ENCODE peak calls at places on chromosome 10, in eight cellular contexts. T, P, H, G, V, D, X and K are unnamed samples.

GRCh38 chr10:71950683-71951082 is 13.5 kb upstream of the CHST3 start:
- DNase-seq in T (no peak), P (no peak), H (no peak), G (no peak), V (no peak), D (no peak), X (no peak), K (no peak)

GRCh38 chr10:72291019-72291532 is 17.4 kb downstream of the DDIT4 start:
- DNase-seq in T (no peak), P (no peak), H (no peak), G (no peak), V (no peak), D (no peak), X (no peak), K (no peak)

GRCh38 chr10:13743101-13743693 is 156.4 kb downstream of the PRPF18 start:
- DNase-seq in T (no peak), P (no peak), H (no peak), G (peak; percentile 25), V (no peak), D (no peak), X (peak; percentile 31), K (no peak)

GRCh38 chr10:74024600-74024999 is 26.7 kb downstream of the VCL start:
- DNase-seq in T (no peak), P (no peak), H (no peak), G (no peak), V (no peak), D (no peak), X (no peak), K (no peak)

GRCh38 chr10:63760034-63760707 is 239.0 kb downstream of the REEP3 start:
- DNase-seq in T (no peak), P (no peak), H (no peak), G (no peak), V (no peak), D (no peak), X (peak; percentile 22), K (no peak)

GRCh38 chr10:98101366-98101765 is 33.1 kb upstream of the R3HCC1L start:
- DNase-seq in T (no peak), P (no peak), H (no peak), G (no peak), V (no peak), D (no peak), X (no peak), K (no peak)

GRCh38 chr10:126049741-126050140 is 153.4 kb downstream of the FANK1 start:
- DNase-seq in T (peak; percentile 58), P (no peak), H (peak; percentile 85), G (peak; percentile 68), V (no peak), D (peak; percentile 22), X (peak; percentile 62), K (no peak)

GRCh38 chr10:26733750-26734568 is 36.5 kb downstream of the PDSS1 start:
- DNase-seq in T (no peak), P (no peak), H (no peak), G (no peak), V (no peak), D (no peak), X (no peak), K (no peak)

GRCh38 chr10:127880557-127880956 is 12.2 kb downstream of the CLRN3 start:
- DNase-seq in T (no peak), P (no peak), H (no peak), G (no peak), V (no peak), D (no peak), X (no peak), K (no peak)

GRCh38 chr10:63866075-63866746 is 345.0 kb downstream of the REEP3 start:
- DNase-seq in T (peak; percentile 75), P (peak; percentile 4), H (peak; percentile 22), G (peak; percentile 65), V (no peak), D (peak; percentile 69), X (peak; percentile 53), K (peak; percentile 79)

GRCh38 chr10:70820976-70821750 is 5.4 kb downstream of the SGPL1 start:
- DNase-seq in T (no peak), P (no peak), H (no peak), G (no peak), V (no peak), D (no peak), X (peak; percentile 17), K (no peak)

GRCh38 chr10:124509836-124510535 is 48.4 kb downstream of the LHPP start:
- DNase-seq in T (no peak), P (no peak), H (no peak), G (no peak), V (no peak), D (no peak), X (no peak), K (no peak)

GRCh38 chr10:86327954-86328705 is 38.5 kb downstream of the GRID1 start:
- DNase-seq in T (no peak), P (no peak), H (no peak), G (no peak), V (no peak), D (no peak), X (no peak), K (no peak)

GRCh38 chr10:78045856-78046255 is 12.2 kb downstream of the RPS24 start:
- DNase-seq in T (no peak), P (no peak), H (no peak), G (no peak), V (no peak), D (no peak), X (no peak), K (no peak)

GRCh38 chr10:84783386-84783785 is 455.0 kb downstream of the CCSER2 start:
- DNase-seq in T (peak; percentile 42), P (peak; percentile 12), H (peak; percentile 2), G (peak; percentile 49), V (no peak), D (peak; percentile 42), X (peak; percentile 11), K (no peak)

GRCh38 chr10:11824825-11825224 is 1.7 kb downstream of the PROSER2 start:
- DNase-seq in T (no peak), P (no peak), H (no peak), G (no peak), V (no peak), D (peak; percentile 50), X (no peak), K (no peak)

GRCh38 chr10:60964257-60965235 is 20.6 kb upstream of the RHOBTB1 start:
- DNase-seq in T (peak; percentile 61), P (no peak), H (peak; percentile 85), G (peak; percentile 66), V (peak; percentile 77), D (peak; percentile 80), X (peak; percentile 88), K (no peak)

GRCh38 chr10:96509017-96509641 is 4.6 kb downstream of the TLL2 start:
- DNase-seq in T (no peak), P (peak; percentile 95), H (peak; percentile 91), G (peak; percentile 94), V (no peak), D (no peak), X (peak; percentile 42), K (no peak)

GRCh38 chr10:64175271-64175962 is 654.2 kb downstream of the REEP3 start:
- DNase-seq in T (no peak), P (no peak), H (no peak), G (no peak), V (no peak), D (no peak), X (no peak), K (no peak)

GRCh38 chr10:59536576-59537014 is 173.1 kb downstream of the SLC16A9 start:
- DNase-seq in T (peak; percentile 23), P (no peak), H (peak; percentile 46), G (peak; percentile 28), V (no peak), D (no peak), X (peak; percentile 26), K (no peak)

GRCh38 chr10:99461230-99461629 is 30.8 kb upstream of the GOT1 start:
- DNase-seq in T (no peak), P (peak; percentile 5), H (peak; percentile 32), G (peak; percentile 65), V (no peak), D (peak; percentile 53), X (peak; percentile 81), K (no peak)

GRCh38 chr10:22682237-22683192 is 31.9 kb downstream of the PIP4K2A start:
- DNase-seq in T (no peak), P (peak; percentile 41), H (peak; percentile 91), G (peak; percentile 64), V (no peak), D (peak; percentile 42), X (peak; percentile 90), K (no peak)

GRCh38 chr10:117651121-117651520 is 108.6 kb downstream of the EMX2 start:
- DNase-seq in T (no peak), P (no peak), H (no peak), G (no peak), V (no peak), D (no peak), X (no peak), K (no peak)

GRCh38 chr10:69742928-69743602 is 58.6 kb upstream of the COL13A1 start:
- DNase-seq in T (peak; percentile 74), P (no peak), H (no peak), G (peak; percentile 51), V (no peak), D (no peak), X (peak; percentile 34), K (no peak)
- TF ChIP-seq CTCF in T (peak; percentile 22), P (peak; percentile 59), H (peak; percentile 43), G (peak; percentile 86), V (no peak), D (no peak), X (peak; percentile 61), K (peak; percentile 72)

DNA sequence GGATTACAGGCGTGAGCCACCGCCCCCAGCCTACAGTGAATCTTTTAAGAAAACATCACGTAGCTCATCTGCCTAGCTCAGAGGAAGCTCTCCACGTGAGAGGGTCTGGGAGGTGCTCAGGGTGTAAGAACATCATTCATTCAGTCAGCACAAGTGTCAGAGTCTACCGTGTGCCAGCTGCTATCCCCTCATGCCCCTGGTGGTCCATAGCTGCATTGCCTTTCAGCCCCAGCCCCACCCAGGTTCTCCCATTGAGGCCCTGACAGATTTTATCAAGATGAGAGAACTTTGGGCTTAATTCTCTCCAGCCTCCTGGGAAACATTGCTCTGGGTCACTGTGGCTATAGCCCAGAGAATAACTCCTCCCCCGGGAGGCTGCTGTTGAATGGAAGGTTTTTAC is 45.1 kb downstream of the ZNF503 start:
- DNase-seq in T (no peak), P (no peak), H (no peak), G (no peak), V (peak; percentile 5), D (no peak), X (no peak), K (no peak)
- TF ChIP-seq CTCF in T (peak; percentile 27), P (no peak), H (no peak), G (peak; percentile 34), V (no peak), D (no peak), X (no peak), K (peak; percentile 53)

DNA sequence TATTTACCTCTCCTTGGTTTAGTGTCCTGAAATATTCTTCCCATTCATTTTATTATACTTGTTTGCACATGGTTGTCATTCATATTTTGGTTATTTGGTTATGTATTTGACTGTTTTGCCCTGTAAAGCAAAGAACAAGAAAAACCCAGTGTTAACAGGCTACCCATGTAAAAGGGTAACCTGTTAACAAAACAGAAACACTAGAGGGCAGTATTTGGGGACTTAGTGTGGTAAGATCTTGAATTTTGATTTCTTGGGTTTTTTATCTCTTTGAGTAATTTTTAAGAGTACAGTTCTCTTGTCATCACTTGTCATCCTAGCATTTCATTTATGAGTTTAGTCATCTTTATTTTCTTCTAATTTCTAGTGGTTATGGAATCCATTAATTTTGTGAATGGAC is 51.3 kb downstream of the POLL start:
- DNase-seq in T (no peak), P (no peak), H (no peak), G (no peak), V (no peak), D (peak; percentile 43), X (peak; percentile 53), K (no peak)
- TF ChIP-seq CTCF in T (peak; percentile 68), P (peak; percentile 45), H (peak; percentile 44), G (peak; percentile 32), V (no peak), D (peak; percentile 42), X (peak; percentile 64), K (peak; percentile 74)

GRCh38 chr10:119418401-119418800 is 124.1 kb downstream of the RGS10 start:
- DNase-seq in T (no peak), P (no peak), H (no peak), G (no peak), V (no peak), D (no peak), X (no peak), K (no peak)
- TF ChIP-seq CTCF in T (no peak), P (no peak), H (no peak), G (peak; percentile 41), V (no peak), D (no peak), X (no peak), K (no peak)